ENCODE peak calls at places on chromosome 22, in six cellular contexts. A is nephron progenitor cell; M is activated CD8-positive, alpha-beta T cell treated with anti-CD3 and anti-CD28 coated beads for 36 hours; X is CD14-positive monocyte; D is mucosa of descending colon; U is astrocyte of the cerebellum. Q is an unnamed sample.
A peak's percentile ranks its signal among the peaks of the same experiment; 100 is the strongest.

GRCh38 chr22:49622241-49623105 is 205.2 kb downstream of the BRD1 start:
- DNase-seq in A (no peak), M (no peak), X (no peak), D (no peak), U (no peak), Q (no peak)

GRCh38 chr22:37972527-37972926 is 11.8 kb downstream of the SOX10 start:
- DNase-seq in A (no peak), M (no peak), X (no peak), D (no peak), U (no peak), Q (no peak)

GRCh38 chr22:46061431-46062231 is 84.7 kb upstream of the WNT7B start:
- DNase-seq in A (no peak), M (no peak), X (no peak), D (peak; percentile 50), U (no peak), Q (no peak)

GRCh38 chr22:46002757-46003270 is 25.9 kb upstream of the WNT7B start:
- DNase-seq in A (no peak), M (peak; percentile 1), X (peak; percentile 67), D (no peak), U (no peak), Q (no peak)

GRCh38 chr22:17955611-17956379 is 68.6 kb downstream of the MICAL3 start:
- DNase-seq in A (no peak), M (no peak), X (no peak), D (no peak), U (no peak), Q (no peak)

GRCh38 chr22:50174382-50175190 is 4.1 kb downstream of the PANX2 start:
- DNase-seq in A (no peak), M (no peak), X (no peak), D (no peak), U (no peak), Q (no peak)

GRCh38 chr22:19757140-19757984 is 3.2 kb upstream of the TBX1 start:
- DNase-seq in A (no peak), M (no peak), X (no peak), D (no peak), U (no peak), Q (no peak)

GRCh38 chr22:41524283-41524682 is 20.0 kb downstream of the POLR3H start:
- DNase-seq in A (no peak), M (no peak), X (no peak), D (peak; percentile 63), U (no peak), Q (no peak)

GRCh38 chr22:37996079-37996478 is 11.7 kb upstream of the SOX10 start:
- DNase-seq in A (no peak), M (peak; percentile 13), X (no peak), D (no peak), U (no peak), Q (no peak)

GRCh38 chr22:48489551-48490512 is 1337.8 kb downstream of the BRD1 start:
- DNase-seq in A (peak; percentile 53), M (no peak), X (no peak), D (no peak), U (no peak), Q (no peak)

GRCh38 chr22:21032037-21032842 is at the start of gene SLC7A4:
- DNase-seq in A (peak; percentile 63), M (no peak), X (peak; percentile 44), D (peak; percentile 50), U (no peak), Q (no peak)

GRCh38 chr22:47221840-47222615 is 459.6 kb downstream of the TBC1D22A start:
- DNase-seq in A (no peak), M (no peak), X (no peak), D (no peak), U (no peak), Q (no peak)

GRCh38 chr22:44523981-44524759 is 26.1 kb upstream of the RTL6 start:
- DNase-seq in A (no peak), M (no peak), X (no peak), D (no peak), U (peak; percentile 20), Q (peak; percentile 87)

GRCh38 chr22:45671051-45671782 is 417 bp upstream of the ATXN10 start:
- DNase-seq in A (peak; percentile 44), M (peak; percentile 5), X (no peak), D (peak; percentile 34), U (no peak), Q (no peak)

GRCh38 chr22:20422965-20423635 is 14.5 kb downstream of the SCARF2 start:
- DNase-seq in A (no peak), M (no peak), X (no peak), D (no peak), U (no peak), Q (no peak)

GRCh38 chr22:37244922-37245722 is 1.1 kb upstream of the RAC2 start:
- DNase-seq in A (no peak), M (peak; percentile 42), X (peak; percentile 43), D (peak; percentile 25), U (no peak), Q (no peak)

GRCh38 chr22:17952273-17952801 is 72.0 kb downstream of the MICAL3 start:
- DNase-seq in A (no peak), M (no peak), X (no peak), D (peak; percentile 72), U (no peak), Q (no peak)

GRCh38 chr22:32385681-32386080 is 26.4 kb downstream of the RTCB start:
- DNase-seq in A (no peak), M (no peak), X (no peak), D (no peak), U (no peak), Q (no peak)

GRCh38 chr22:32395107-32395506 is 16.9 kb downstream of the RTCB start:
- DNase-seq in A (no peak), M (no peak), X (no peak), D (no peak), U (no peak), Q (no peak)

DNA sequence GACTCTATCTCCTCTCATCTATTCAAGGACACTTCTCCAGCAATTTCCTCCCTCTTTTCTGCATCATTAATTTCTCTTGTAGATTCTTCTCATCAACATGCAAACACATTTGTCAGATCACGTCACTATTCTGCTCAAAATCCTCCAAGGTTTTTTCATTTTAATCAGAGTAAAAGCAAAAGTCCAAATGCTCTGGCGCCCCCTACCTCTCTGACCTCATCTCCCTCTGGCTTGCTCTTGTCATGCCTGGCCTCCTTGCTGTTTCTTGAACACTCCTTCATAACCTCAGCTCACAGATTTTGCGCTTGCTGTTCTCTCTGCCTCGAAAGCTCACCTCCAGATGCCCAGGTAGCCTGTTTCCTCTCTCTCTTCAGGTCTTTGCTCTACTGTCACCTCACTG is 22.4 kb downstream of the RTCB start:
- DNase-seq in A (peak; percentile 42), M (peak; percentile 48), X (no peak), D (no peak), U (no peak), Q (no peak)
- TF ChIP-seq CTCF in A (peak; percentile 46), M (peak; percentile 37), X (peak; percentile 33), D (no peak), U (peak; percentile 63), Q (peak; percentile 24)

GRCh38 chr22:43057641-43058040 is 31.6 kb downstream of the TTLL1 start:
- DNase-seq in A (no peak), M (no peak), X (no peak), D (no peak), U (no peak), Q (no peak)

GRCh38 chr22:43047605-43048004 is 32.7 kb upstream of the PACSIN2 start:
- DNase-seq in A (no peak), M (no peak), X (no peak), D (no peak), U (no peak), Q (no peak)

GRCh38 chr22:43050995-43051394 is 36.0 kb upstream of the PACSIN2 start:
- DNase-seq in A (no peak), M (no peak), X (no peak), D (no peak), U (no peak), Q (no peak)

DNA sequence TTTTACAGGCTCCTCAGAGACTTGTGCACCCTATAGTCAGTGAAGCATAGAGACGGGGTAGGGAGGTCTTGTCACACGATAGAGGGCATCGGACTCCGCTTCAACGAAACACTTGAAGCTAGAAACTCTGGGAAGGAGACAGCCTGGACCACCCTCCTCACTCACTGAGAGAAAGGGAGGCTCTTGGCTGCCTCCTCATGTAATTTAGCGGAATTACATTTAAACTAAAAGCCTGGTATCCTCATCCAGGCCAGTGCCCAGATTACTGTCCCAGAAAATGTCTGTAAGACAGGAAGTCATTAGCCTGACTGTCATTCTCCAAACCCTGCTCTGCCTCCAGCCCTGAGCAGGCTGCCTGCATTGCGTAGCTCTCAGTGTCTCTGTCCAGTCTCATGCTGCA is 36.0 kb downstream of the TTLL1 start:
- DNase-seq in A (no peak), M (no peak), X (no peak), D (no peak), U (no peak), Q (no peak)
- TF ChIP-seq CTCF in A (peak; percentile 35), M (peak; percentile 55), X (peak; percentile 43), D (no peak), U (peak; percentile 25), Q (no peak)

GRCh38 chr22:30245181-30245984 is 1.2 kb downstream of the LIF start:
- DNase-seq in A (peak; percentile 27), M (peak; percentile 56), X (no peak), D (peak; percentile 76), U (no peak), Q (no peak)

GRCh38 chr22:30247974-30248373 is 1.4 kb upstream of the LIF start:
- DNase-seq in A (no peak), M (no peak), X (no peak), D (no peak), U (no peak), Q (no peak)

GRCh38 chr22:30246962-30247376 is 410 bp upstream of the LIF start:
- DNase-seq in A (no peak), M (no peak), X (no peak), D (peak; percentile 88), U (no peak), Q (no peak)

GRCh38 chr22:30247561-30247960 is 1.0 kb upstream of the LIF start:
- DNase-seq in A (no peak), M (no peak), X (no peak), D (peak; percentile 50), U (no peak), Q (no peak)

GRCh38 chr22:30245985-30246901 is at the start of gene LIF:
- DNase-seq in A (peak; percentile 47), M (peak; percentile 74), X (no peak), D (peak; percentile 74), U (no peak), Q (no peak)
- TF ChIP-seq CTCF in A (no peak), M (no peak), X (peak; percentile 12), D (no peak), U (peak; percentile 15), Q (peak; percentile 30)

DNA sequence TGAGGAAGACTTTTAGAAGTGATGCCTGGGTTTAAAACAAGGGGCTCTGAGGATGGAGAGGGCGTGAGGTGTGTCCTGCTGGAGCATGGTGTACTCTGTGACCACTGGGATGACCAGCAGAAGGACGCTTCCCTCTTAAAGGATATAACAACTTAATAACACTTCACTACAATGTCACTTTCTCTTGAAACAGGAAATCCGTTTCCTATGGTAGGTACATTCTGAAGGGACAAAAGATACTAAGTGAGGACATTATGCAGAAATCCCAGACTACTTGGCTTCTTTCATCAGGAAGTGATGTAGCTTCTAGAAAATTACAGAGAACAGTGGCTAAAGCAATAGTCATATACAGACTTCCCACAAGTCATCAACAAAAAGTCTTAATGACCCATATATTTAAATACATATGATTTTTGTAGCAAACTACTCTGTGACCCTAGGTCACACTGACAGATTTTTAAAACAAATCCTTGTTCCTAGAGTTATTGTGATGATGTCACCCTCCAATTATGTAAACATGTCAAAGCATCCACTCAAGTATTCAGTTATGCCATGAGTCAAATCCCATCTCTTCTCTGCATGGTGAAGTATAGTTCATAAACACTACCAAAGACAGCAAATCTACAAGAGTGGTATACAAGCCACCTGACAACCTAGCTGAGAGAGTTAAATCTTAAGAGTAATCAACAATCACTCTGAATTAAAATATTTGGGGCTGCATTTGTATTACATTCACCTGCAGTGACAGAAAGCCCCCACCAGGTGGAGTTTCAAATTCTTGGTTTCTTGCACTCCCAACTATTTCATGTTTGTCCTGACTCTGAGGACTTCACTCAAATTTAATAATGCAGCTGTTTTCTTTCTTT is 32.8 kb downstream of the PITPNB start:
- DNase-seq in A (peak; percentile 55), M (peak; percentile 54), X (no peak), D (no peak), U (peak; percentile 19), Q (peak; percentile 59)
- TF ChIP-seq CTCF in A (peak; percentile 80), M (peak; percentile 89), X (peak; percentile 79), D (peak; percentile 83), U (peak; percentile 80), Q (peak; percentile 45)

Q was measured in AG04449.